ENCODE peak calls at places on chromosomes 12 and 14, in nine cellular contexts. One of them, this sample, is unnamed.

GRCh38 chr12:93763746-93764147 is 86.6 kb downstream of the CRADD start:
- DNase-seq in tibial artery: no peak
- DNase-seq in vagina: no peak
- DNase-seq in PC-3: peak; percentile 52
- DNase-seq in adrenal gland: no peak
- DNase-seq in neural progenitor cell: peak; percentile 31
- DNase-seq in CD8-positive, alpha-beta T cell: no peak
- DNase-seq in colonic mucosa: no peak
- DNase-seq in GM23248: no peak
- DNase-seq in this sample: no peak

GRCh38 chr12:85322715-85323114 is 42.7 kb downstream of the ALX1 start:
- DNase-seq in GM23248: peak; percentile 1
- DNase-seq in adrenal gland: no peak
- DNase-seq in PC-3: no peak
- DNase-seq in tibial artery: no peak
- DNase-seq in colonic mucosa: no peak
- DNase-seq in neural progenitor cell: no peak
- DNase-seq in CD8-positive, alpha-beta T cell: no peak
- DNase-seq in vagina: no peak
- DNase-seq in this sample: no peak

GRCh38 chr12:53617700-53618099 is 8.5 kb downstream of the ATF7 start:
- DNase-seq in adrenal gland: no peak
- DNase-seq in neural progenitor cell: no peak
- DNase-seq in GM23248: peak; percentile 5
- DNase-seq in tibial artery: no peak
- DNase-seq in vagina: no peak
- DNase-seq in colonic mucosa: no peak
- DNase-seq in CD8-positive, alpha-beta T cell: no peak
- DNase-seq in PC-3: no peak
- DNase-seq in this sample: no peak

GRCh38 chr12:48023386-48023785 is 19.1 kb upstream of the COL2A1 start:
- DNase-seq in CD8-positive, alpha-beta T cell: no peak
- DNase-seq in adrenal gland: peak; percentile 30
- DNase-seq in colonic mucosa: no peak
- DNase-seq in tibial artery: no peak
- DNase-seq in PC-3: no peak
- DNase-seq in neural progenitor cell: peak; percentile 72
- DNase-seq in GM23248: no peak
- DNase-seq in vagina: no peak
- DNase-seq in this sample: no peak

GRCh38 chr14:74308695-74309094 is 6.0 kb upstream of the ABCD4 start:
- DNase-seq in GM23248: no peak
- DNase-seq in CD8-positive, alpha-beta T cell: no peak
- DNase-seq in PC-3: no peak
- DNase-seq in colonic mucosa: no peak
- DNase-seq in tibial artery: no peak
- DNase-seq in neural progenitor cell: no peak
- DNase-seq in adrenal gland: no peak
- DNase-seq in vagina: no peak
- DNase-seq in this sample: no peak

GRCh38 chr14:35374273-35374681 is 30.3 kb downstream of the NFKBIA start:
- DNase-seq in PC-3: peak; percentile 84
- DNase-seq in adrenal gland: peak; percentile 89
- DNase-seq in vagina: peak; percentile 98
- DNase-seq in CD8-positive, alpha-beta T cell: no peak
- DNase-seq in GM23248: peak; percentile 98
- DNase-seq in tibial artery: peak; percentile 80
- DNase-seq in neural progenitor cell: no peak
- DNase-seq in colonic mucosa: peak; percentile 45
- DNase-seq in this sample: no peak

GRCh38 chr14:51576899-51577298 is 74.8 kb upstream of the FRMD6 start:
- DNase-seq in PC-3: no peak
- DNase-seq in neural progenitor cell: no peak
- DNase-seq in GM23248: peak; percentile 78
- DNase-seq in CD8-positive, alpha-beta T cell: no peak
- DNase-seq in vagina: no peak
- DNase-seq in adrenal gland: no peak
- DNase-seq in tibial artery: no peak
- DNase-seq in colonic mucosa: no peak
- DNase-seq in this sample: no peak

GRCh38 chr12:99455350-99456037 is 192.1 kb upstream of the GARIN6 start:
- DNase-seq in tibial artery: no peak
- DNase-seq in vagina: no peak
- DNase-seq in PC-3: peak; percentile 88
- DNase-seq in neural progenitor cell: no peak
- DNase-seq in adrenal gland: no peak
- DNase-seq in colonic mucosa: no peak
- DNase-seq in CD8-positive, alpha-beta T cell: no peak
- DNase-seq in GM23248: peak; percentile 88
- DNase-seq in this sample: no peak

GRCh38 chr12:39227218-39227617 is 215.7 kb downstream of the KIF21A start:
- DNase-seq in vagina: no peak
- DNase-seq in GM23248: no peak
- DNase-seq in tibial artery: no peak
- DNase-seq in neural progenitor cell: peak; percentile 2
- DNase-seq in CD8-positive, alpha-beta T cell: no peak
- DNase-seq in adrenal gland: no peak
- DNase-seq in PC-3: no peak
- DNase-seq in colonic mucosa: no peak
- DNase-seq in this sample: no peak

GRCh38 chr12:57190037-57190436 is 26.6 kb upstream of the NXPH4 start:
- DNase-seq in colonic mucosa: no peak
- DNase-seq in tibial artery: no peak
- DNase-seq in CD8-positive, alpha-beta T cell: no peak
- DNase-seq in vagina: no peak
- DNase-seq in neural progenitor cell: no peak
- DNase-seq in adrenal gland: peak; percentile 22
- DNase-seq in GM23248: peak; percentile 55
- DNase-seq in PC-3: no peak
- DNase-seq in this sample: no peak

GRCh38 chr12:57881035-57881973 is 34.8 kb upstream of the CTDSP2 start:
- DNase-seq in neural progenitor cell: no peak
- DNase-seq in GM23248: peak; percentile 78
- DNase-seq in CD8-positive, alpha-beta T cell: no peak
- DNase-seq in PC-3: no peak
- DNase-seq in colonic mucosa: peak; percentile 63
- DNase-seq in tibial artery: no peak
- DNase-seq in vagina: no peak
- DNase-seq in adrenal gland: peak; percentile 42
- DNase-seq in this sample: no peak

GRCh38 chr12:59453461-59453860 is 142.4 kb upstream of the SLC16A7 start:
- DNase-seq in neural progenitor cell: no peak
- DNase-seq in vagina: no peak
- DNase-seq in PC-3: no peak
- DNase-seq in CD8-positive, alpha-beta T cell: no peak
- DNase-seq in adrenal gland: no peak
- DNase-seq in tibial artery: no peak
- DNase-seq in colonic mucosa: no peak
- DNase-seq in GM23248: no peak
- DNase-seq in this sample: no peak

DNA sequence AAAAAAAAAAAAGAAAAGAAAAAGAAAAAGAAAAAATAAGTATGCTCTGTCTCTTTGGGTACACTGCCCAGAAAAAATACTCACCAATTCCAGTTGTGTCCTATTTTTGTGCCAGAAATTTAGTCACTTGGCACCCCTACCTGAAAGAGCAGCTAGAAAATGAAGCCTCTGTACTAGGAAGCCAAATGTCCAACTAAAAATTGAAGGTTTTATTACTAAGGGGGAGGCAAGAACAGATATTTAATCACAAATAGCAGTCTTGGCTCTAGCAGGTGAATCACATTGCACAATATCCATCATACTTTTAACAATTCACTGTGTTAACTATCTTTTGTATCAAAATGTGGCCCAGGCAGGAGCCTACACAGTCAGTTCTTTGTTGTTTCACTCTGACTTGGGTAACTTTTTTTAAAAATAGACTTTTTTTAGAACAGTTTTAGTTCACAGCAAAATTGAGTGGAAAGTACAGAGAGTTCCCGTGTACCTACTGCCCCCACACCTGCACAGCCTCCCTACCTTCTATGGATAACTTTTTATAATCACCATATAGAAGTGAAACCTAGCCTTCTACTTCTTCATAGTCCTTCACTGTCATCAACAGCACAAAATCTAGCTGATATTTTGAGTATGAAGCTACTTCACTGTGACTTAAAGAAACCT is 87.1 kb upstream of the ATF7IP start:
- DNase-seq in GM23248: no peak
- DNase-seq in neural progenitor cell: no peak
- DNase-seq in CD8-positive, alpha-beta T cell: no peak
- DNase-seq in adrenal gland: no peak
- DNase-seq in colonic mucosa: no peak
- DNase-seq in PC-3: no peak
- DNase-seq in vagina: no peak
- DNase-seq in tibial artery: no peak
- DNase-seq in this sample: no peak
- H3K27ac ChIP-seq in GM23248: no peak overlapping the region
- H3K27ac ChIP-seq in neural progenitor cell: no peak overlapping the region
- H3K27ac ChIP-seq in CD8-positive, alpha-beta T cell: no peak overlapping the region
- H3K27ac ChIP-seq in adrenal gland: no peak overlapping the region
- H3K27ac ChIP-seq in colonic mucosa: no peak overlapping the region
- H3K27ac ChIP-seq in PC-3: no peak overlapping the region
- H3K27ac ChIP-seq in vagina: no peak overlapping the region
- H3K27ac ChIP-seq in tibial artery: no peak overlapping the region
- H3K27ac ChIP-seq in this sample: no peak overlapping the region

DNA sequence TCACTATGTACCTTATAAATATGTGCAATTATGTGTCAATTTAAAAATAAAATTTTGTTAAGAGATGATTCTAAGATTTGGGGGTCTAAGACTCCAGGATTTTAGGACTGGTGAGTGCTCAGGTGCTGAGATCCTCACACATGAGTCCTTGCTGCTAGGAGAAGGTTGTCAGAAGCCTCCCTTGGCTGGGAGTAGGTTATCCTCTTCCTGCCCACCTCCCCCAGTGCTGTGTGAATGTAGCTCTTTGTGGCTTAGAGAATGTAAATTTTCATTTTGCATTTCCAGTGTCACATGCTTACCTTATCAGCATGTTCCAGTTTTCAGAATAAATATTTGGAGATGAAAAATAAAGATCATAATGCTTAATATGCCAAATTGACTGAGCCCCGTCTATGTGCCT is 114.2 kb upstream of the MDM1 start:
- DNase-seq in adrenal gland: no peak
- DNase-seq in PC-3: no peak
- DNase-seq in GM23248: no peak
- DNase-seq in CD8-positive, alpha-beta T cell: no peak
- DNase-seq in vagina: no peak
- DNase-seq in neural progenitor cell: no peak
- DNase-seq in colonic mucosa: no peak
- DNase-seq in tibial artery: no peak
- DNase-seq in this sample: no peak
- H3K4me1 ChIP-seq in adrenal gland: peaks cover 25% of the 10 kb centered on the region
- H3K4me1 ChIP-seq in PC-3: peaks cover 5% of the 10 kb centered on the region
- H3K4me1 ChIP-seq in GM23248: peaks cover 10% of the 10 kb centered on the region
- H3K4me1 ChIP-seq in CD8-positive, alpha-beta T cell: peaks cover 38% of the 10 kb centered on the region
- H3K4me1 ChIP-seq in vagina: peaks cover 10% of the 10 kb centered on the region
- H3K4me1 ChIP-seq in neural progenitor cell: peaks cover 27% of the 10 kb centered on the region
- H3K4me1 ChIP-seq in colonic mucosa: no peaks in the 10 kb centered on the region
- H3K4me1 ChIP-seq in tibial artery: no peaks in the 10 kb centered on the region
- H3K4me1 ChIP-seq in this sample: peaks cover 47% of the 10 kb centered on the region

DNA sequence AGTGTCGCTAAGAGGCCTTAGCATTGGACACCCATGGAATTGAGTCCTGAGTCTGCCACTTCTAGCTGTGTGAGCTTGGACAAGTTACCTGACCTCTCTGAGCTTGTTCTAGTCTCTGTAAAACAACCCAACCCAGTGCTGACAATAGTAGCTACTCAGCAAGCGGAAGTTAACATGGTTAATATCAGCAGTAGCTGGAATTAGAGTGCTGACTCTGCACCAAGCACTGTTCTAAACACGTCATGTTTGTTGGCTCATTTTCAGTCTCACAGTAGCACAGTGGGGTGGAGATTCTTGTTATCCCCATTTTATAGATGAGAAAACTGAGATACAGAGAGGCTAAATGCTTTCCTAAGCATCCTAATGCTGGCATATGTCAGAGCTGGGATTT is 47.5 kb upstream of the RIN3 start:
- DNase-seq in vagina: no peak
- DNase-seq in tibial artery: no peak
- DNase-seq in CD8-positive, alpha-beta T cell: no peak
- DNase-seq in colonic mucosa: no peak
- DNase-seq in PC-3: no peak
- DNase-seq in GM23248: no peak
- DNase-seq in neural progenitor cell: no peak
- DNase-seq in adrenal gland: no peak
- DNase-seq in this sample: no peak
- H3K27ac ChIP-seq in vagina: no peak overlapping the region
- H3K27ac ChIP-seq in tibial artery: no peak overlapping the region
- H3K27ac ChIP-seq in CD8-positive, alpha-beta T cell: no peak overlapping the region
- H3K27ac ChIP-seq in colonic mucosa: no peak overlapping the region
- H3K27ac ChIP-seq in PC-3: no peak overlapping the region
- H3K27ac ChIP-seq in GM23248: no peak overlapping the region
- H3K27ac ChIP-seq in neural progenitor cell: no peak overlapping the region
- H3K27ac ChIP-seq in adrenal gland: no peak overlapping the region
- H3K27ac ChIP-seq in this sample: no peak overlapping the region

GRCh38 chr14:104080557-104081492 is 4.7 kb upstream of the ASPG start:
- DNase-seq in vagina: no peak
- DNase-seq in colonic mucosa: peak; percentile 87
- DNase-seq in tibial artery: no peak
- DNase-seq in PC-3: no peak
- DNase-seq in CD8-positive, alpha-beta T cell: no peak
- DNase-seq in GM23248: no peak
- DNase-seq in neural progenitor cell: no peak
- DNase-seq in adrenal gland: no peak
- DNase-seq in this sample: no peak

GRCh38 chr14:104084251-104085002 is 1.1 kb upstream of the ASPG start:
- DNase-seq in GM23248: no peak
- DNase-seq in adrenal gland: no peak
- DNase-seq in neural progenitor cell: no peak
- DNase-seq in vagina: no peak
- DNase-seq in PC-3: no peak
- DNase-seq in colonic mucosa: no peak
- DNase-seq in CD8-positive, alpha-beta T cell: no peak
- DNase-seq in tibial artery: no peak
- DNase-seq in this sample: no peak

GRCh38 chr14:104082807-104083206 is 2.7 kb upstream of the ASPG start:
- DNase-seq in neural progenitor cell: no peak
- DNase-seq in adrenal gland: no peak
- DNase-seq in GM23248: no peak
- DNase-seq in colonic mucosa: peak; percentile 86
- DNase-seq in PC-3: no peak
- DNase-seq in tibial artery: no peak
- DNase-seq in vagina: no peak
- DNase-seq in CD8-positive, alpha-beta T cell: no peak
- DNase-seq in this sample: no peak

GRCh38 chr14:104081493-104081835 is 4.0 kb upstream of the ASPG start:
- DNase-seq in PC-3: no peak
- DNase-seq in adrenal gland: no peak
- DNase-seq in GM23248: no peak
- DNase-seq in tibial artery: no peak
- DNase-seq in colonic mucosa: no peak
- DNase-seq in vagina: no peak
- DNase-seq in CD8-positive, alpha-beta T cell: no peak
- DNase-seq in neural progenitor cell: no peak
- DNase-seq in this sample: no peak

DNA sequence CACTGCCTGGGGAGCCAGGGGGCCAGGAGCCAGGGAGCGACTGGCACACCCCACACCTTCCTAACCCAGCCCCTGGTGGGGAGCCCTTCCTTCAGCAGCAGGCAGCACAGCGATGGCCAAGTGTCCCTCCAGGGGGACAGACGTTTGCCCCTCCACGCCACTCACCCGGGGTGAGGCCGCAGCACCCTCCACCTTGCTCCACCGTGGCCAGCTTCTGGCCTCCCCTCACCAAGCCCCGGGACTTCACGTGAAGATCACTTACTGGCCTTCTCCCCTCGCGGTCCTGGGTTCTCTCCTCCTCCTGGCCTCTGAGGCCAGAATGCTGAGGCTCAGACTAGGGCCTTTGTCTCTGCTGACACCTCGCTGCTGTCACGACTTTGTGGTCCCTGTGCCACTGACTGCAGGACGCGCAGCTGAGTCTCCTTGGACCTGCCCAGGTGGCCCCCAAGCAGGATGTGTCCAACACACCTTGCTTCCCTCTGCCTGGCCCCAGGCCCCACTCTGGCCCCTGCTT is 3.5 kb upstream of the ASPG start:
- DNase-seq in neural progenitor cell: no peak
- DNase-seq in tibial artery: no peak
- DNase-seq in vagina: peak; percentile 71
- DNase-seq in colonic mucosa: peak; percentile 27
- DNase-seq in CD8-positive, alpha-beta T cell: no peak
- DNase-seq in PC-3: no peak
- DNase-seq in GM23248: no peak
- DNase-seq in adrenal gland: no peak
- DNase-seq in this sample: no peak
- H3K4me1 ChIP-seq in neural progenitor cell: no peaks in the 10 kb centered on the region
- H3K4me1 ChIP-seq in tibial artery: no peaks in the 10 kb centered on the region
- H3K4me1 ChIP-seq in vagina: peaks cover 4% of the 10 kb centered on the region
- H3K4me1 ChIP-seq in colonic mucosa: peaks cover 39% of the 10 kb centered on the region
- H3K4me1 ChIP-seq in CD8-positive, alpha-beta T cell: peaks cover 9% of the 10 kb centered on the region
- H3K4me1 ChIP-seq in PC-3: no peaks in the 10 kb centered on the region
- H3K4me1 ChIP-seq in GM23248: no peaks in the 10 kb centered on the region
- H3K4me1 ChIP-seq in adrenal gland: peaks cover 5% of the 10 kb centered on the region
- H3K4me1 ChIP-seq in this sample: peaks cover 7% of the 10 kb centered on the region

This sample was measured in CD8-positive, alpha-beta memory T cell.